ENCODE peak calls at places on chromosomes 7 and 10, in five cellular contexts. E is bronchial epithelial cell, F is HFFc6, S is OCI-LY7, J is pancreas. H is an unnamed sample.

GRCh38 chr10:17954856-17955255 is 3.1 kb downstream of the SLC39A12 start:
- DNase-seq in F (peak; percentile 5), S (no peak), J (no peak), E (no peak), H (no peak)

GRCh38 chr10:60367431-60367830 is 22.2 kb downstream of the ANK3 start:
- DNase-seq in S (no peak), E (no peak), F (peak; percentile 31), J (no peak), H (no peak)

GRCh38 chr10:84138478-84139125 is 707 bp upstream of the GHITM start:
- DNase-seq in F (no peak), S (no peak), J (no peak), E (peak; percentile 11), H (peak; percentile 65)

GRCh38 chr7:26454180-26454579 is 162.5 kb downstream of the SNX10 start:
- DNase-seq in E (peak; percentile 17), J (no peak), S (no peak), F (no peak), H (no peak)

GRCh38 chr7:20083781-20084180 is 133.4 kb downstream of the MACC1 start:
- DNase-seq in E (peak; percentile 89), F (no peak), J (no peak), S (no peak), H (peak; percentile 29)

GRCh38 chr7:50121269-50121668 is 28.2 kb upstream of the ZPBP start:
- DNase-seq in E (no peak), J (no peak), S (peak; percentile 53), F (no peak), H (no peak)

GRCh38 chr10:21315321-21316220 is 209.9 kb downstream of the SKIDA1 start:
- DNase-seq in F (peak; percentile 92), E (peak; percentile 94), S (no peak), J (peak; percentile 53), H (no peak)

GRCh38 chr7:152435384-152436278 is at the start of gene KMT2C:
- DNase-seq in J (peak; percentile 64), S (peak; percentile 58), F (no peak), E (no peak), H (peak; percentile 45)

GRCh38 chr7:70725448-70725847 is 406.5 kb upstream of the GALNT17 start:
- DNase-seq in J (no peak), S (no peak), F (no peak), E (no peak), H (no peak)

GRCh38 chr7:130349911-130350782 is 5.5 kb downstream of the CPA5 start:
- DNase-seq in F (no peak), J (no peak), E (no peak), S (no peak), H (no peak)

GRCh38 chr10:59905066-59905734 is 1.2 kb downstream of the CCDC6 start:
- DNase-seq in F (no peak), S (peak; percentile 52), J (peak; percentile 50), E (peak; percentile 31), H (peak; percentile 81)

GRCh38 chr7:149831730-149832219 is 6.4 kb upstream of the ZNF862 start:
- DNase-seq in J (no peak), E (no peak), S (no peak), F (no peak), H (no peak)

GRCh38 chr10:72086466-72087391 is 1.6 kb downstream of the SPOCK2 start:
- DNase-seq in S (peak; percentile 63), E (no peak), F (no peak), J (no peak), H (peak; percentile 69)

GRCh38 chr10:99652800-99653390 is 6.4 kb upstream of the ENTPD7 start:
- DNase-seq in S (no peak), J (no peak), F (no peak), E (peak; percentile 79), H (no peak)

GRCh38 chr7:47094462-47094861 is 487.4 kb downstream of the TNS3 start:
- DNase-seq in J (no peak), E (no peak), F (no peak), S (no peak), H (no peak)

GRCh38 chr10:114634607-114634974 is 23.5 kb downstream of the ABLIM1 start:
- DNase-seq in E (peak; percentile 84), J (peak; percentile 39), S (no peak), F (peak; percentile 98), H (no peak)

GRCh38 chr10:3671431-3671955 is 113.5 kb downstream of the KLF6 start:
- DNase-seq in F (no peak), E (no peak), S (no peak), J (no peak), H (no peak)

GRCh38 chr10:59805043-59805442 is 51.8 kb upstream of the MRLN start:
- DNase-seq in F (no peak), J (peak; percentile 28), E (peak; percentile 13), S (peak; percentile 10), H (peak; percentile 35)

GRCh38 chr10:7267142-7267541 is 143.7 kb downstream of the SFMBT2 start:
- DNase-seq in J (no peak), F (no peak), E (no peak), S (no peak), H (no peak)

GRCh38 chr10:97498841-97499560 is at the start of gene UBTD1:
- DNase-seq in F (no peak), S (peak; percentile 33), E (peak; percentile 35), J (peak; percentile 51), H (peak; percentile 33)

GRCh38 chr10:97500297-97500575 is 1.5 kb downstream of the UBTD1 start:
- DNase-seq in J (no peak), S (no peak), E (no peak), F (no peak), H (no peak)

GRCh38 chr10:97497572-97498075 is 598 bp downstream of the MMS19 start:
- DNase-seq in S (peak; percentile 84), F (peak; percentile 87), J (peak; percentile 44), E (peak; percentile 61), H (peak; percentile 91)

GRCh38 chr10:97499561-97500296 is 1.0 kb downstream of the UBTD1 start:
- DNase-seq in E (peak; percentile 25), J (peak; percentile 56), F (peak; percentile 59), S (no peak), H (no peak)

DNA sequence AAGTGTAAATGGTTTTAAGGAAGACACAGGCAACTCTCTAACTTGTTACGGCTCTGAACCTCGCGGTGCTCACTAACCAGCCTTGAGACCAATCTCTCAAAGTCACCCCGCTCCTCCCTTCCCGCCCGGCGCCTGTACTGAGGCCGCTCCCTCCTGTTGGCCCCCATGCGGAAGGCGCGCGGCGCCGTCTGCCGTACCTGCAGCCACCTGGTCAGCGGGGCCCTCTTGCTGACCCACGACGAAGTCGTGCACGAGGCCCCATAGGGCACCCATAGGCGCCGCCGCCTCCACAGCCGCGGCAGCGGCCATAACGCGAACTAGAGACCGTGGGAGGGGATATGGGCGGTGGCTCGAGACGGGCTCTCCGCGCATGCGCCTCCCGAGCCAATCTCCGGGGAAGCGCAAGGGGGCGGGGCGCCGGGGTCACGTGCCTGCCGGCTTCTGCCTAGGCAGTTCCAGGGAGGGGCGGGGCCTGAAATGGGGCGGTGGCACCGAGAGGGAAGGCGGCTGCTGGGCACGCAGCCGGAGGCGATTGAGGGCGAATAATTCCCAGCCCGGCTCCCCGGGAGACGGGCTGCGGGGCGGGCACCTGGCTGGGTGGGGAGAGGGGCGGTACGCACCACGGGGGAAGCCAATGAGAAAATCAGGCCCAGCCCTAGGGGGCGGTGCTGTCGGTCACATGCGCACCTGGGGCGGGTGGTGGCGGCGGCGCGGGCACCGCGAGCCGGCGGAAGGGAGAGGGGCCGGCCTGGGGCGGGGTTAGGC is at the start of gene MMS19:
- DNase-seq in F (peak; percentile 97), S (peak; percentile 97), E (peak; percentile 92), J (peak; percentile 100), H (peak; percentile 99)
- TF ChIP-seq CTCF in F (peak; percentile 60), S (no peak), E (no peak), J (peak; percentile 8), H (no peak)

GRCh38 chr7:121352323-121352722 is 23.5 kb downstream of the WNT16 start:
- DNase-seq in S (no peak), F (no peak), E (no peak), J (no peak), H (no peak)

GRCh38 chr7:121351682-121352081 is 22.9 kb downstream of the WNT16 start:
- DNase-seq in F (no peak), S (no peak), E (no peak), J (no peak), H (no peak)
- TF ChIP-seq CTCF in F (peak; percentile 48), S (peak; percentile 43), E (no peak), J (no peak), H (no peak)

GRCh38 chr7:140506788-140507464 is 27.6 kb upstream of the MKRN1 start:
- DNase-seq in E (peak; percentile 53), F (peak; percentile 72), J (peak; percentile 50), S (no peak), H (no peak)
- TF ChIP-seq CTCF in E (no peak), F (no peak), J (no peak), S (no peak), H (no peak)

DNA sequence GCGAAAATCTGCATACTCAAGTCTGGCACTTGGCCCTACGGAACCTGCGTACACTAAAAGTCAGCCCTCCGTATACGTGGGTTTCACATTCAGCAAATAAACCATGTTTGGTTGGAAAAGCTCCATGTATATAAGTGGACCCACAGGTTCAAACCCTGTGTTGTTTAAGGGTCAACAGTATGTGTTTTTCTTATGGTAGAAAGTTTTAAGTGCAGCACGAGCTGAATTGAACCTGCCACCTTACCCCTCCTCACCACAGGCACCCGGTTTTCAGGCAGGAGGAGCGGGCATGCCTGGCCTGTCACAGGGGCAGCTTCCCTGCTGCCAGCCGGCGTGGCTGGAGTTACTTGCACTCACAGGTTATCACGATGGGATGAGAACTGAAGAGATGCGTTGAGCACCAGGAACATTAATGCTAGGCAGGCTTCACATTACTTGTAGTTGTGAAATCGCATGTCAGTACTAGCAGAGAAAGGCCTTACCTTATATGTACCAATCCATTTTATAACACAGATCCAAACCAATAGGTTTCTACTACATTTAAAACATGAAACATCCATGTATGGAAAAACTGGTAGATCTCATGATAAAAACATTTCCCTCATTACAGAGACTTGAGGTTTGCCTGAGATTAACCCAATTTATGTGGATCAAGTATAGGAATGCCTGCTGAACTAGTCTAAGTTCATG is 12.9 kb downstream of the INSIG1 start:
- DNase-seq in F (no peak), S (no peak), E (peak; percentile 29), J (no peak), H (no peak)
- TF ChIP-seq CTCF in F (no peak), S (no peak), E (no peak), J (no peak), H (no peak)

DNA sequence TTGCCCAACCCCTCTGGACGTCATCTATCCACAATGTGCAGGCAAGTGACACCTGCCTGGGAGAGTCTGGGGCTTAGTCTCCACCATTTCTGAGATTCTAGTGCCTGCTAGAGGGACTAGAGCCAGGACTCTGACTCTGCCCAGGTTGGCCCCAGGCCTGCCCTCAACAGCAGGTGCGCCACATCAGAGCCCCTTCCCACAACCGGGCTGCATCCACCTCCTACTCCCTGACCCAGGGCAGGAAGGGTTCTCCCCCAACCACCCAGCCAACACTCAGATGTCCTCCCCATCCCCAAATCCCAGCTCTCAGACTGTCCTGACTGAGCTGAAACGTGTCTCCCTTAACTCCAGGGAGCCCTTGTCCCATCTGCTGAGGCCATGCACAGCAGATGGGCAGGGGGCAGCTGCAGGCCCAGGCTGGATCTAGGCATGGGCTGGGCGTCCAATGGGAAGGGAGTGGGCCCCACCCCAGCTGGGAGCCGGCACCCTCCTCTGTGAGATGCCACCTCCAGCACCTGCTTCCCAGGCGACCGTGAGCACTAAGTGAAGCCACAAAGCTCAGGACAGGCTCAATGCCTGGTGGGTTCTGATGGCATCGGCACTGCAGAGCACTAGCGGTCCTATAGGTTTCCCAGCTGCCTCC is 49.2 kb downstream of the RASGEF1A start:
- DNase-seq in J (no peak), E (no peak), F (no peak), S (no peak), H (no peak)
- TF ChIP-seq CTCF in J (no peak), E (no peak), F (no peak), S (no peak), H (no peak)